ENCODE peak calls at places on chromosomes 1 and 21, in seven cellular contexts. M is OCI-LY7; U is uterus; L is neural crest cell; E is left cardiac atrium; D is activated T-cell treated with anti-CD3 and anti-CD28 coated beads, Interleukin-2, amount 50 U/mL, for 4 hours; J is GM12891. Z is an unnamed sample.

GRCh38 chr1:7345516-7345915 is 425.6 kb upstream of the VAMP3 start:
- DNase-seq in M (no peak), U (no peak), L (no peak), E (no peak), D (no peak), J (no peak), Z (no peak)

GRCh38 chr1:221575605-221576004 is 166.3 kb downstream of the DUSP10 start:
- DNase-seq in M (no peak), U (no peak), L (no peak), E (no peak), D (no peak), J (no peak), Z (no peak)

GRCh38 chr1:84996846-84997666 is at the start of gene MCOLN2:
- DNase-seq in M (peak), U (peak), L (peak), E (peak), D (peak), J (peak), Z (peak)

GRCh38 chr1:171800342-171800741 is 18.9 kb downstream of the METTL13 start:
- DNase-seq in M (no peak), U (no peak), L (no peak), E (no peak), D (no peak), J (no peak), Z (no peak)

GRCh38 chr1:905071-905749 is 18.5 kb upstream of the SAMD11 start:
- DNase-seq in M (peak), U (peak), L (no peak), E (peak), D (no peak), J (peak), Z (no peak)

GRCh38 chr1:117093091-117093534 is 28.4 kb downstream of the TRIM45 start:
- DNase-seq in M (no peak), U (peak), L (no peak), E (peak), D (no peak), J (no peak), Z (peak)

GRCh38 chr1:7433896-7434295 is 337.2 kb upstream of the VAMP3 start:
- DNase-seq in M (no peak), U (no peak), L (no peak), E (no peak), D (no peak), J (no peak), Z (no peak)

GRCh38 chr1:53625049-53625448 is 113.9 kb downstream of the GLIS1 start:
- DNase-seq in M (no peak), U (peak), L (no peak), E (peak), D (no peak), J (no peak), Z (no peak)

GRCh38 chr1:234957330-234958065 is 171.1 kb downstream of the TOMM20 start:
- DNase-seq in M (no peak), U (peak), L (no peak), E (no peak), D (no peak), J (no peak), Z (peak)

GRCh38 chr1:30085814-30086770 is 637.3 kb downstream of the MATN1 start:
- DNase-seq in M (peak), U (peak), L (peak), E (peak), D (no peak), J (peak), Z (peak)

GRCh38 chr1:162548170-162548569 is 13.4 kb upstream of the UAP1 start:
- DNase-seq in M (no peak), U (peak), L (no peak), E (no peak), D (no peak), J (no peak), Z (no peak)

GRCh38 chr1:68045511-68046180 is 4.8 kb downstream of the DIRAS3 start:
- DNase-seq in M (no peak), U (no peak), L (no peak), E (no peak), D (no peak), J (no peak), Z (no peak)

GRCh38 chr1:7046314-7046713 is 261.1 kb downstream of the CAMTA1 start:
- DNase-seq in M (no peak), U (no peak), L (peak), E (no peak), D (no peak), J (no peak), Z (peak)

GRCh38 chr1:202589190-202589680 is 121.0 kb downstream of the SYT2 start:
- DNase-seq in M (peak), U (peak), L (peak), E (peak), D (no peak), J (no peak), Z (peak)

GRCh38 chr21:36325373-36326010 is 5.5 kb downstream of the MORC3 start:
- DNase-seq in M (no peak), U (no peak), L (no peak), E (no peak), D (no peak), J (no peak), Z (peak)

GRCh38 chr1:34982820-34983376 is 2.2 kb downstream of the TMEM35B start:
- DNase-seq in M (peak), U (no peak), L (no peak), E (no peak), D (no peak), J (no peak), Z (no peak)

GRCh38 chr1:74266001-74266400 is 30.8 kb downstream of the TNNI3K start:
- DNase-seq in M (no peak), U (no peak), L (no peak), E (no peak), D (no peak), J (no peak), Z (no peak)

GRCh38 chr1:145997156-145998023 is 1.0 kb upstream of the TXNIP start:
- DNase-seq in M (peak), U (peak), L (no peak), E (peak), D (peak), J (peak), Z (peak)

GRCh38 chr1:15454256-15454655 is 2.3 kb upstream of the CELA2A start:
- DNase-seq in M (no peak), U (no peak), L (no peak), E (no peak), D (no peak), J (no peak), Z (peak)

GRCh38 chr1:183277821-183278735 is 92.0 kb downstream of the LAMC2 start:
- DNase-seq in M (no peak), U (no peak), L (no peak), E (no peak), D (no peak), J (no peak), Z (peak)

GRCh38 chr1:115224636-115225035 is 113.4 kb downstream of the NGF start:
- DNase-seq in M (no peak), U (no peak), L (no peak), E (no peak), D (no peak), J (no peak), Z (no peak)

GRCh38 chr1:41696381-41696780 is 211.9 kb upstream of the EDN2 start:
- DNase-seq in M (no peak), U (no peak), L (no peak), E (no peak), D (no peak), J (no peak), Z (no peak)

GRCh38 chr1:240100351-240100750 is 8.7 kb downstream of the FMN2 start:
- DNase-seq in M (no peak), U (no peak), L (no peak), E (no peak), D (no peak), J (no peak), Z (no peak)

GRCh38 chr1:225467193-225468020 is 39.6 kb upstream of the LBR start:
- DNase-seq in M (peak), U (no peak), L (no peak), E (peak), D (peak), J (peak), Z (peak)

GRCh38 chr1:51969038-51969705 is 21.3 kb downstream of the RAB3B start:
- DNase-seq in M (no peak), U (no peak), L (no peak), E (no peak), D (no peak), J (no peak), Z (peak)

GRCh38 chr1:246805135-246805716 is 81.0 kb downstream of the SCCPDH start:
- DNase-seq in M (no peak), U (no peak), L (no peak), E (no peak), D (no peak), J (no peak), Z (no peak)

GRCh38 chr1:44881011-44881632 is 38.1 kb upstream of the PTCH2 start:
- DNase-seq in M (no peak), U (no peak), L (no peak), E (no peak), D (no peak), J (no peak), Z (peak)

GRCh38 chr1:85379203-85380136 is 85.5 kb downstream of the DDAH1 start:
- DNase-seq in M (no peak), U (no peak), L (no peak), E (no peak), D (no peak), J (no peak), Z (no peak)

GRCh38 chr1:20266642-20267041 is 24.0 kb upstream of the VWA5B1 start:
- DNase-seq in M (no peak), U (no peak), L (no peak), E (no peak), D (no peak), J (no peak), Z (no peak)

GRCh38 chr21:44049606-44050005 is 37.5 kb downstream of the TRAPPC10 start:
- DNase-seq in M (no peak), U (no peak), L (no peak), E (no peak), D (no peak), J (no peak), Z (no peak)

GRCh38 chr1:169484683-169485426 is 889 bp downstream of the SLC19A2 start:
- DNase-seq in M (peak), U (peak), L (no peak), E (peak), D (peak), J (no peak), Z (peak)

GRCh38 chr1:176904057-176904815 is 260.3 kb downstream of the ASTN1 start:
- DNase-seq in M (no peak), U (no peak), L (no peak), E (no peak), D (no peak), J (no peak), Z (no peak)

GRCh38 chr1:203127672-203128611 is at the start of gene ADORA1:
- DNase-seq in M (no peak), U (peak), L (peak), E (peak), D (no peak), J (no peak), Z (peak)

GRCh38 chr1:62687421-62687902 is 724 bp downstream of the DOCK7 start:
- DNase-seq in M (peak), U (peak), L (peak), E (peak), D (peak), J (peak), Z (peak)

GRCh38 chr21:28074676-28075075 is 918.0 kb downstream of the LTN1 start:
- DNase-seq in M (no peak), U (no peak), L (no peak), E (no peak), D (no peak), J (no peak), Z (no peak)

GRCh38 chr1:231571904-231572303 is 43.4 kb downstream of the TSNAX start:
- DNase-seq in M (no peak), U (no peak), L (no peak), E (no peak), D (no peak), J (no peak), Z (no peak)

Z was measured in Daoy.